ENCODE peak calls at places on chromosomes 13 and 19, in six cellular contexts. One of them, this sample, is unnamed.

GRCh38 chr13:44934724-44935123 is 54.5 kb downstream of the NUFIP1 start:
- DNase-seq in colonic mucosa: no peak
- DNase-seq in cardiac muscle cell: no peak
- DNase-seq in SK-N-MC: no peak
- DNase-seq in IMR-90: peak; percentile 67
- DNase-seq in mammary epithelial cell: peak; percentile 73
- DNase-seq in this sample: no peak

GRCh38 chr19:45216677-45217076 is 28.5 kb downstream of the EXOC3L2 start:
- DNase-seq in IMR-90: no peak
- DNase-seq in cardiac muscle cell: no peak
- DNase-seq in SK-N-MC: no peak
- DNase-seq in colonic mucosa: no peak
- DNase-seq in mammary epithelial cell: no peak
- DNase-seq in this sample: no peak

GRCh38 chr19:543912-544608 is at the start of gene GZMM:
- DNase-seq in colonic mucosa: no peak
- DNase-seq in SK-N-MC: no peak
- DNase-seq in IMR-90: no peak
- DNase-seq in cardiac muscle cell: no peak
- DNase-seq in mammary epithelial cell: no peak
- DNase-seq in this sample: no peak

GRCh38 chr19:42440357-42441046 is 2.2 kb downstream of the CXCL17 start:
- DNase-seq in mammary epithelial cell: peak; percentile 38
- DNase-seq in cardiac muscle cell: peak; percentile 84
- DNase-seq in SK-N-MC: no peak
- DNase-seq in IMR-90: peak; percentile 59
- DNase-seq in colonic mucosa: peak; percentile 84
- DNase-seq in this sample: peak; percentile 82

GRCh38 chr13:79995334-79995733 is 345.6 kb downstream of the SPRY2 start:
- DNase-seq in mammary epithelial cell: peak; percentile 93
- DNase-seq in SK-N-MC: no peak
- DNase-seq in IMR-90: peak; percentile 85
- DNase-seq in cardiac muscle cell: no peak
- DNase-seq in colonic mucosa: no peak
- DNase-seq in this sample: no peak

GRCh38 chr13:100630564-100630963 is 42.0 kb upstream of the GGACT start:
- DNase-seq in SK-N-MC: no peak
- DNase-seq in cardiac muscle cell: no peak
- DNase-seq in IMR-90: no peak
- DNase-seq in mammary epithelial cell: no peak
- DNase-seq in colonic mucosa: no peak
- DNase-seq in this sample: no peak

GRCh38 chr13:23558675-23559536 is 11.3 kb upstream of the TNFRSF19 start:
- DNase-seq in cardiac muscle cell: peak; percentile 40
- DNase-seq in colonic mucosa: no peak
- DNase-seq in mammary epithelial cell: peak; percentile 97
- DNase-seq in IMR-90: peak; percentile 92
- DNase-seq in SK-N-MC: no peak
- DNase-seq in this sample: no peak

GRCh38 chr19:21568816-21569496 is 63.6 kb downstream of the ZNF429 start:
- DNase-seq in colonic mucosa: peak; percentile 93
- DNase-seq in cardiac muscle cell: no peak
- DNase-seq in mammary epithelial cell: no peak
- DNase-seq in SK-N-MC: no peak
- DNase-seq in IMR-90: peak; percentile 94
- DNase-seq in this sample: no peak

GRCh38 chr13:101673360-101674105 is 221.1 kb downstream of the ITGBL1 start:
- DNase-seq in cardiac muscle cell: no peak
- DNase-seq in mammary epithelial cell: peak; percentile 48
- DNase-seq in colonic mucosa: no peak
- DNase-seq in IMR-90: no peak
- DNase-seq in SK-N-MC: no peak
- DNase-seq in this sample: no peak

GRCh38 chr19:36796714-36796999 is 24.1 kb upstream of the ZNF850 start:
- DNase-seq in cardiac muscle cell: no peak
- DNase-seq in colonic mucosa: no peak
- DNase-seq in SK-N-MC: no peak
- DNase-seq in mammary epithelial cell: no peak
- DNase-seq in IMR-90: no peak
- DNase-seq in this sample: no peak

GRCh38 chr19:36797786-36798108 is 25.1 kb upstream of the ZNF850 start:
- DNase-seq in mammary epithelial cell: no peak
- DNase-seq in IMR-90: no peak
- DNase-seq in SK-N-MC: no peak
- DNase-seq in colonic mucosa: no peak
- DNase-seq in cardiac muscle cell: no peak
- DNase-seq in this sample: no peak
- H3K9me3 ChIP-seq in mammary epithelial cell: peaks cover 39% of the 10 kb centered on the region
- H3K9me3 ChIP-seq in IMR-90: peaks cover 25% of the 10 kb centered on the region
- H3K9me3 ChIP-seq in SK-N-MC: peaks cover 9% of the 10 kb centered on the region
- H3K9me3 ChIP-seq in colonic mucosa: peaks cover 1% of the 10 kb centered on the region
- H3K9me3 ChIP-seq in cardiac muscle cell: no peaks in the 10 kb centered on the region
- H3K9me3 ChIP-seq in this sample: peaks cover 3% of the 10 kb centered on the region

GRCh38 chr19:37929512-37929911 is 22.5 kb downstream of the SIPA1L3 start:
- DNase-seq in cardiac muscle cell: no peak
- DNase-seq in IMR-90: no peak
- DNase-seq in colonic mucosa: no peak
- DNase-seq in mammary epithelial cell: no peak
- DNase-seq in SK-N-MC: no peak
- DNase-seq in this sample: no peak

GRCh38 chr19:37930416-37930815 is 23.4 kb downstream of the SIPA1L3 start:
- DNase-seq in IMR-90: no peak
- DNase-seq in cardiac muscle cell: no peak
- DNase-seq in mammary epithelial cell: no peak
- DNase-seq in colonic mucosa: no peak
- DNase-seq in SK-N-MC: no peak
- DNase-seq in this sample: no peak

GRCh38 chr19:37932985-37933953 is 26.3 kb downstream of the SIPA1L3 start:
- DNase-seq in IMR-90: peak; percentile 61
- DNase-seq in SK-N-MC: no peak
- DNase-seq in mammary epithelial cell: peak; percentile 70
- DNase-seq in cardiac muscle cell: no peak
- DNase-seq in colonic mucosa: peak; percentile 86
- DNase-seq in this sample: peak; percentile 69

GRCh38 chr19:37933965-37934364 is 27.0 kb downstream of the SIPA1L3 start:
- DNase-seq in IMR-90: peak; percentile 20
- DNase-seq in cardiac muscle cell: peak; percentile 89
- DNase-seq in colonic mucosa: no peak
- DNase-seq in mammary epithelial cell: peak; percentile 41
- DNase-seq in SK-N-MC: no peak
- DNase-seq in this sample: peak; percentile 60

DNA sequence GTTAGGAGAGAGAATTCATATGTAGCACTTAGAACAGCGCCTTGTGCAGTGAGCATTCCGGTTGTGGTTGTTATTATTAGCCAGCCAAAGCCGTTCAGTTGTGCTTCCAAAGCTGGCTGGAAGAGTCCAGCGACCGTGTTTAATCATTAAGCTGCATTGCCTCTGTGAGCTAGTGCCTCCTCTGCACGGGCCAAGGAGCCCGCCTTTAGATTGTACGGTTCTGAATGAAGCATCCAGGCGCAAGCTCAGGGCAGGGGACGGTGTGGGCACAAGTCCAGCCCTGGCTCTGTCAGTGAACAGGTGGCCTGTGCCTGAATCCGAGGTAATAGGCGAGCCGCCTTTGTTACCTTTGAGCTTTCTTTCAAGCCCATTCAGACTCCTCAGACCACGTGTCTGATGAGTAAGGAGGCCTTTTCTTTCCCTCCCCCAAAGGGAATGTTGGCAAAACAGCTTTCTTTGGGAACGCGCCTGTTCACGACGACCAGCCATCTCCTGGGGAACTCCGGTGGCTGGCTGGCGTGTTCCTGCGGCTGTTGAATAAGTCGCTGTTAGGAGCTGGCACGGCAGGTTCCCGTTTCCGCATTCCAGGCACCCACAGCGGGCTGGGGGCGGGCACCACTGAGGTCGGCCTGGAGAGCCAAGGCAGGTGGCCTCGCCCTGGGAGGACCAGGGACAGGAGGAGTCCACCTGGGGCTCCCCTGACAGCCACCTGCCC is 25.1 kb downstream of the SIPA1L3 start:
- DNase-seq in SK-N-MC: no peak
- DNase-seq in colonic mucosa: peak; percentile 89
- DNase-seq in IMR-90: peak; percentile 78
- DNase-seq in mammary epithelial cell: peak; percentile 98
- DNase-seq in cardiac muscle cell: peak; percentile 61
- DNase-seq in this sample: peak; percentile 94
- H3K4me3 ChIP-seq in SK-N-MC: no peak overlapping the region
- H3K4me3 ChIP-seq in colonic mucosa: peak overlapping the region; percentile 23
- H3K4me3 ChIP-seq in IMR-90: no peak overlapping the region
- H3K4me3 ChIP-seq in mammary epithelial cell: peak overlapping the region; percentile 27
- H3K4me3 ChIP-seq in cardiac muscle cell: no peak overlapping the region
- H3K4me3 ChIP-seq in this sample: peak overlapping the region; percentile 48

GRCh38 chr19:13909430-13909829 is 3.4 kb downstream of the CC2D1A start:
- DNase-seq in colonic mucosa: peak; percentile 76
- DNase-seq in mammary epithelial cell: no peak
- DNase-seq in IMR-90: no peak
- DNase-seq in SK-N-MC: no peak
- DNase-seq in cardiac muscle cell: no peak
- DNase-seq in this sample: no peak

GRCh38 chr19:13917888-13918406 is 11.9 kb downstream of the CC2D1A start:
- DNase-seq in colonic mucosa: no peak
- DNase-seq in cardiac muscle cell: no peak
- DNase-seq in SK-N-MC: no peak
- DNase-seq in IMR-90: no peak
- DNase-seq in mammary epithelial cell: no peak
- DNase-seq in this sample: no peak

GRCh38 chr19:13908674-13909073 is 2.7 kb downstream of the CC2D1A start:
- DNase-seq in cardiac muscle cell: no peak
- DNase-seq in mammary epithelial cell: no peak
- DNase-seq in IMR-90: no peak
- DNase-seq in colonic mucosa: no peak
- DNase-seq in SK-N-MC: no peak
- DNase-seq in this sample: no peak

GRCh38 chr19:13914777-13915176 is 8.8 kb downstream of the CC2D1A start:
- DNase-seq in SK-N-MC: no peak
- DNase-seq in cardiac muscle cell: no peak
- DNase-seq in mammary epithelial cell: no peak
- DNase-seq in IMR-90: no peak
- DNase-seq in colonic mucosa: no peak
- DNase-seq in this sample: no peak

GRCh38 chr19:13913352-13913751 is 7.4 kb downstream of the CC2D1A start:
- DNase-seq in colonic mucosa: no peak
- DNase-seq in SK-N-MC: no peak
- DNase-seq in cardiac muscle cell: no peak
- DNase-seq in mammary epithelial cell: no peak
- DNase-seq in IMR-90: no peak
- DNase-seq in this sample: no peak
- H3K9me3 ChIP-seq in colonic mucosa: no peaks in the 10 kb centered on the region
- H3K9me3 ChIP-seq in SK-N-MC: no peaks in the 10 kb centered on the region
- H3K9me3 ChIP-seq in cardiac muscle cell: no peaks in the 10 kb centered on the region
- H3K9me3 ChIP-seq in mammary epithelial cell: no peaks in the 10 kb centered on the region
- H3K9me3 ChIP-seq in IMR-90: no peaks in the 10 kb centered on the region
- H3K9me3 ChIP-seq in this sample: no peaks in the 10 kb centered on the region

GRCh38 chr19:57308514-57308913 is 11.8 kb upstream of the ZNF543 start:
- DNase-seq in SK-N-MC: no peak
- DNase-seq in colonic mucosa: no peak
- DNase-seq in cardiac muscle cell: no peak
- DNase-seq in mammary epithelial cell: no peak
- DNase-seq in IMR-90: no peak
- DNase-seq in this sample: no peak

GRCh38 chr19:57305056-57305455 is 15.2 kb upstream of the ZNF543 start:
- DNase-seq in mammary epithelial cell: peak; percentile 86
- DNase-seq in IMR-90: no peak
- DNase-seq in SK-N-MC: no peak
- DNase-seq in colonic mucosa: no peak
- DNase-seq in cardiac muscle cell: no peak
- DNase-seq in this sample: no peak

GRCh38 chr19:57302020-57302465 is 18.2 kb upstream of the ZNF543 start:
- DNase-seq in cardiac muscle cell: no peak
- DNase-seq in SK-N-MC: no peak
- DNase-seq in colonic mucosa: no peak
- DNase-seq in IMR-90: peak; percentile 95
- DNase-seq in mammary epithelial cell: peak; percentile 99
- DNase-seq in this sample: no peak

DNA sequence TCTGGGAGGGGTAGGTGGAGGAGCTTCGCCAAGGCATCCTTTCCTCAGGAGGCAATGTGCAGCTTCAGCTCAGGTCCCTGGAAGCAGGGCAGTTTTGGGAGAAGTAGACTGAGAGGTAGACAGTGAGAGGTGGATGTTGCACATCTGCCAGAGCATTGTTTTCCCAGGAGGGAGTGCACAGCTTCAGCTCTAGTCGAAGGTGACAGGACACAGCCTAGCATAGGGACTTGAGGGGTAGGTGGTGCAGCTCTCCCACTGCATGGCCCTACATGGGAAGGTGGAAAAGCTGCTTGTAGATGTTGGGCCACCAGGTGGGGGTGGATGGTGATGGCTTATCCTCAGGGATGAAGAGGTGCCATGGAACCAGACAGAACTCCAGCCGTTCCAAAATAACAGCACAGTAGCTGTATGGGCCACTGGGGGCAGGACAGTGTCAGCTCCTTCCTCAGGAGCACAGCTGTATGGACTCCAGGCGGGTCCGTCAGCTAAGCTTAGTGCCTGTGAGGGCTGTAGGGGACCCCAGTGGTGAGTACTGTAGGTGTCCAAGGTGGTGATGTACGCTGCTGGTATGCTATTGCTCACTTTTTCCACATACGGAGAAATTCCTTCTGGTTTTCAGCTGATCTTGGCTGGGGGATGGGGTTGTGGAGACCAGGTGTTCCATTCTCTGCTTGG is 17.4 kb upstream of the ZNF543 start:
- DNase-seq in SK-N-MC: no peak
- DNase-seq in cardiac muscle cell: no peak
- DNase-seq in IMR-90: no peak
- DNase-seq in mammary epithelial cell: peak; percentile 55
- DNase-seq in colonic mucosa: no peak
- DNase-seq in this sample: no peak
- H3K4me3 ChIP-seq in SK-N-MC: no peak overlapping the region
- H3K4me3 ChIP-seq in cardiac muscle cell: no peak overlapping the region
- H3K4me3 ChIP-seq in IMR-90: no peak overlapping the region
- H3K4me3 ChIP-seq in mammary epithelial cell: no peak overlapping the region
- H3K4me3 ChIP-seq in colonic mucosa: no peak overlapping the region
- H3K4me3 ChIP-seq in this sample: no peak overlapping the region

GRCh38 chr19:58107778-58108545 is 9.9 kb upstream of the ZSCAN18 start:
- DNase-seq in cardiac muscle cell: no peak
- DNase-seq in colonic mucosa: no peak
- DNase-seq in SK-N-MC: no peak
- DNase-seq in IMR-90: no peak
- DNase-seq in mammary epithelial cell: no peak
- DNase-seq in this sample: no peak
- H3K9me3 ChIP-seq in cardiac muscle cell: no peaks in the 10 kb centered on the region
- H3K9me3 ChIP-seq in colonic mucosa: no peaks in the 10 kb centered on the region
- H3K9me3 ChIP-seq in SK-N-MC: peaks cover 6% of the 10 kb centered on the region
- H3K9me3 ChIP-seq in IMR-90: peaks cover 63% of the 10 kb centered on the region
- H3K9me3 ChIP-seq in mammary epithelial cell: peaks cover 60% of the 10 kb centered on the region
- H3K9me3 ChIP-seq in this sample: peaks cover 62% of the 10 kb centered on the region